ENCODE peak calls at places on chromosomes 16 and 17, in six cellular contexts. E is ELF-1, F is GM23338, Q is T-cell, X is hepatic stellate cell, K is Daoy. W is an unnamed sample.

GRCh38 chr16:81885976-81886586 is 107.0 kb downstream of the PLCG2 start:
- DNase-seq in E (peak; percentile 73), F (peak; percentile 87), Q (peak; percentile 18), X (peak; percentile 62), K (peak; percentile 22), W (peak; percentile 68)

GRCh38 chr16:88347656-88348376 is 34.9 kb upstream of the ZNF469 start:
- DNase-seq in E (no peak), F (no peak), Q (peak; percentile 39), X (no peak), K (no peak), W (no peak)

GRCh38 chr17:5707482-5707881 is 123.2 kb upstream of the NLRP1 start:
- DNase-seq in E (no peak), F (no peak), Q (no peak), X (no peak), K (no peak), W (no peak)

GRCh38 chr17:43780135-43780534 is at the start of gene CFAP97D1:
- DNase-seq in E (no peak), F (no peak), Q (no peak), X (no peak), K (no peak), W (no peak)

GRCh38 chr17:10657123-10657522 is at the start of gene MYH3:
- DNase-seq in E (no peak), F (no peak), Q (no peak), X (no peak), K (no peak), W (no peak)

GRCh38 chr16:85923153-85924021 is 24.4 kb downstream of the IRF8 start:
- DNase-seq in E (no peak), F (no peak), Q (no peak), X (no peak), K (no peak), W (peak; percentile 20)

GRCh38 chr17:49995055-49995738 is at the start of gene DLX3:
- DNase-seq in E (peak; percentile 96), F (peak; percentile 93), Q (no peak), X (peak; percentile 88), K (peak; percentile 70), W (peak; percentile 83)

GRCh38 chr16:66154801-66155200 is 211.7 kb upstream of the CDH5 start:
- DNase-seq in E (no peak), F (no peak), Q (no peak), X (peak; percentile 24), K (no peak), W (peak; percentile 48)

GRCh38 chr17:76410328-76410965 is 26.0 kb downstream of the SPHK1 start:
- DNase-seq in E (no peak), F (no peak), Q (no peak), X (no peak), K (no peak), W (no peak)

GRCh38 chr16:12009462-12009861 is 32.9 kb downstream of the SNX29 start:
- DNase-seq in E (no peak), F (no peak), Q (peak; percentile 44), X (no peak), K (no peak), W (no peak)

GRCh38 chr17:78974635-78975591 is 4.8 kb downstream of the LGALS3BP start:
- DNase-seq in E (peak; percentile 59), F (peak; percentile 69), Q (no peak), X (no peak), K (no peak), W (peak; percentile 73)

GRCh38 chr16:4746991-4747574 is 12.7 kb downstream of the DNAAF8 start:
- DNase-seq in E (no peak), F (no peak), Q (no peak), X (no peak), K (no peak), W (no peak)

GRCh38 chr17:78132086-78132676 is 1.6 kb downstream of the TMC8 start:
- DNase-seq in E (peak; percentile 57), F (peak; percentile 77), Q (peak; percentile 61), X (no peak), K (no peak), W (no peak)

GRCh38 chr17:66945451-66945850 is 19.1 kb upstream of the CACNG4 start:
- DNase-seq in E (no peak), F (no peak), Q (no peak), X (no peak), K (peak; percentile 52), W (no peak)

GRCh38 chr16:12239953-12240485 is 263.5 kb downstream of the SNX29 start:
- DNase-seq in E (no peak), F (no peak), Q (no peak), X (peak; percentile 24), K (no peak), W (peak; percentile 84)

GRCh38 chr17:82788206-82789001 is 36.5 kb downstream of the TBCD start:
- DNase-seq in E (no peak), F (no peak), Q (no peak), X (no peak), K (no peak), W (no peak)

GRCh38 chr17:57372156-57372555 is 115.8 kb downstream of the MSI2 start:
- DNase-seq in E (no peak), F (no peak), Q (no peak), X (no peak), K (peak; percentile 29), W (no peak)

GRCh38 chr16:1512774-1513173 is 19.6 kb downstream of the TELO2 start:
- DNase-seq in E (no peak), F (no peak), Q (no peak), X (no peak), K (no peak), W (no peak)

GRCh38 chr16:17921357-17921978 is 415.1 kb downstream of the NPIPA8 start:
- DNase-seq in E (peak; percentile 83), F (peak; percentile 73), Q (peak; percentile 39), X (no peak), K (peak; percentile 0), W (peak; percentile 9)

GRCh38 chr17:57818066-57818465 is 31.8 kb downstream of the MRPS23 start:
- DNase-seq in E (no peak), F (no peak), Q (no peak), X (no peak), K (no peak), W (no peak)

GRCh38 chr17:74524751-74525725 is 6.2 kb downstream of the CD300LB start:
- DNase-seq in E (no peak), F (no peak), Q (no peak), X (no peak), K (no peak), W (no peak)

GRCh38 chr16:69845181-69845580 is 83.0 kb downstream of the WWP2 start:
- DNase-seq in E (no peak), F (no peak), Q (no peak), X (no peak), K (no peak), W (no peak)

GRCh38 chr17:81400154-81400938 is 5.1 kb downstream of the BAHCC1 start:
- DNase-seq in E (peak; percentile 64), F (peak; percentile 77), Q (no peak), X (peak; percentile 66), K (peak; percentile 60), W (no peak)

GRCh38 chr17:78717431-78717980 is 64.6 kb downstream of the CYTH1 start:
- DNase-seq in E (no peak), F (peak; percentile 37), Q (no peak), X (peak; percentile 42), K (no peak), W (peak; percentile 62)

GRCh38 chr16:57513371-57514102 is 22.8 kb downstream of the CCDC102A start:
- DNase-seq in E (peak; percentile 87), F (no peak), Q (no peak), X (no peak), K (no peak), W (no peak)

GRCh38 chr17:77304746-77305473 is 164.1 kb downstream of the SEC14L1 start:
- DNase-seq in E (no peak), F (no peak), Q (no peak), X (no peak), K (no peak), W (no peak)

GRCh38 chr17:607341-608060 is 107.1 kb downstream of the VPS53 start:
- DNase-seq in E (no peak), F (no peak), Q (no peak), X (no peak), K (no peak), W (no peak)

GRCh38 chr17:29378495-29378894 is 11.7 kb upstream of the TAOK1 start:
- DNase-seq in E (no peak), F (no peak), Q (no peak), X (no peak), K (no peak), W (no peak)

GRCh38 chr16:1002399-1003161 is 21.0 kb downstream of the SOX8 start:
- DNase-seq in E (peak; percentile 54), F (no peak), Q (peak; percentile 31), X (peak; percentile 87), K (peak; percentile 91), W (peak; percentile 84)

GRCh38 chr16:82281544-82281943 is 111.5 kb upstream of the MPHOSPH6 start:
- DNase-seq in E (no peak), F (no peak), Q (no peak), X (no peak), K (no peak), W (no peak)

GRCh38 chr17:57211543-57211942 is 44.8 kb upstream of the MSI2 start:
- DNase-seq in E (no peak), F (no peak), Q (no peak), X (no peak), K (peak; percentile 75), W (peak; percentile 22)

GRCh38 chr17:79991924-79992656 is 43.6 kb downstream of the TBC1D16 start:
- DNase-seq in E (no peak), F (peak; percentile 34), Q (no peak), X (no peak), K (no peak), W (no peak)

GRCh38 chr16:84209989-84210388 is 19.0 kb downstream of the ADAD2 start:
- DNase-seq in E (no peak), F (peak; percentile 43), Q (no peak), X (no peak), K (no peak), W (no peak)

GRCh38 chr16:63289834-63290460 is 1253.7 kb upstream of the CDH8 start:
- DNase-seq in E (peak; percentile 34), F (peak; percentile 80), Q (no peak), X (peak; percentile 0), K (no peak), W (peak; percentile 2)

GRCh38 chr17:1746975-1747543 is 4.4 kb downstream of the SERPINF2 start:
- DNase-seq in E (peak; percentile 61), F (peak; percentile 64), Q (no peak), X (no peak), K (no peak), W (no peak)

GRCh38 chr17:11308550-11308949 is 67.5 kb downstream of the SHISA6 start:
- DNase-seq in E (peak; percentile 3), F (no peak), Q (no peak), X (no peak), K (no peak), W (no peak)

GRCh38 chr17:72467841-72468653 is 347.2 kb downstream of the SOX9 start:
- DNase-seq in E (peak; percentile 65), F (peak; percentile 50), Q (no peak), X (no peak), K (peak; percentile 46), W (peak; percentile 64)

GRCh38 chr17:64459284-64459747 is 10.4 kb downstream of the MILR1 start:
- DNase-seq in E (no peak), F (no peak), Q (no peak), X (peak; percentile 55), K (peak; percentile 53), W (peak; percentile 26)

GRCh38 chr16:50769-51591 is 2.4 kb downstream of the POLR3K start:
- DNase-seq in E (no peak), F (no peak), Q (no peak), X (no peak), K (no peak), W (no peak)

W was measured in AG08395.